ENCODE peak calls at places on chromosomes 6 and 20, in eight cellular contexts. E is Caco-2; N is left lung; L is CD8-positive, alpha-beta T cell; B is IMR-90; Y is pancreas; Q is heart right ventricle; D is mammary epithelial cell. T is an unnamed sample. For H3K4me1, the result is how much of the 10 kb centered on the place peaks cover.

GRCh38 chr6:33592595-33593413 is 12.7 kb upstream of the BAK1 start:
- DNase-seq in E (no peak), N (no peak), L (peak), B (no peak), Y (no peak), Q (no peak), D (no peak), T (peak)

GRCh38 chr6:34468378-34468892 is 2.6 kb downstream of the PACSIN1 start:
- DNase-seq in E (no peak), N (no peak), L (no peak), B (no peak), Y (no peak), Q (no peak), D (no peak), T (no peak)

GRCh38 chr6:80605165-80605989 is 498.9 kb downstream of the BCKDHB start:
- DNase-seq in E (no peak), N (no peak), L (no peak), B (peak), Y (no peak), Q (no peak), D (peak), T (no peak)

GRCh38 chr20:846894-847278 is 13.4 kb downstream of the FAM110A start:
- DNase-seq in E (no peak), N (no peak), L (peak), B (no peak), Y (no peak), Q (peak), D (no peak), T (peak)

GRCh38 chr6:170434821-170435155 is 118.3 kb downstream of the PSMB1 start:
- DNase-seq in E (no peak), N (no peak), L (no peak), B (no peak), Y (no peak), Q (no peak), D (no peak), T (no peak)

GRCh38 chr6:137286368-137286767 is 67.2 kb upstream of the IFNGR1 start:
- DNase-seq in E (no peak), N (no peak), L (no peak), B (no peak), Y (no peak), Q (no peak), D (no peak), T (no peak)

GRCh38 chr20:25058797-25059486 is 1.0 kb upstream of the ACSS1 start:
- DNase-seq in E (no peak), N (peak), L (no peak), B (peak), Y (no peak), Q (no peak), D (no peak), T (peak)

GRCh38 chr6:56399672-56400263 is 152.4 kb upstream of the COL21A1 start:
- DNase-seq in E (peak), N (no peak), L (no peak), B (no peak), Y (peak), Q (no peak), D (no peak), T (no peak)

GRCh38 chr6:42269553-42269952 is 51.9 kb upstream of the MRPS10 start:
- DNase-seq in E (no peak), N (no peak), L (peak), B (no peak), Y (no peak), Q (no peak), D (no peak), T (no peak)

GRCh38 chr20:17557675-17558006 is 12.2 kb upstream of the DSTN start:
- DNase-seq in E (no peak), N (no peak), L (no peak), B (peak), Y (no peak), Q (no peak), D (peak), T (no peak)

GRCh38 chr6:68776382-68776781 is 141.3 kb downstream of the ADGRB3 start:
- DNase-seq in E (no peak), N (no peak), L (no peak), B (no peak), Y (no peak), Q (no peak), D (no peak), T (no peak)

GRCh38 chr20:54019127-54019526 is 51.3 kb downstream of the BCAS1 start:
- DNase-seq in E (no peak), N (no peak), L (no peak), B (no peak), Y (no peak), Q (no peak), D (no peak), T (no peak)

DNA sequence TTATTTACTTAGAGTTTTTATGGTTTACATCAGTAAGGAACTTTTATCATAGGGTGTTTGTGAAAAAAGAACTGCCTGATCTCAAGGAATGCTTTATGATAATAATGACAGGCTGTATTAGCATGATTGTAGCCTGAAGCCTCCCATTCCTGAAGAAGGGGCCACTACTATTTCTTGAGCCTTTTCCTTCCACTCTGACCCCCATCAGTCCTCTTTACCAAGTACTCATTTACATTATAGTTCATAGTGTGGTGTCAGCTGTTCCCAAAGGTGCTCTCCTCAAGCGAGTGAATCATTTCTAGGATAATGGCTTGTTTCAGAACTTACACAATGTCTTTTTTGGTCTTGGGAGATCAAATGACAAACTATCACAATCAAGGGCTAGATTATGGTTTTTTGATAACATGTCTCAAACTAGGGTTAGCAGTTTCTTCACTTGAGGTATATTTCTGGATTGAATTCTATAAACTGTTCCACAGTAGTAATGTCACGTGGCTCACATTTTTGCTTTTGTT is 283.6 kb downstream of the CDKAL1 start:
- DNase-seq in E (no peak), N (no peak), L (no peak), B (peak), Y (no peak), Q (no peak), D (peak), T (no peak)
- H3K4me1 ChIP-seq in E (under half), N (under half), L (under half), B (under half), Y (under half), Q (under half), D (under half), T (under half)

GRCh38 chr6:161917645-161918044 is 643.8 kb upstream of the AGPAT4 start:
- DNase-seq in E (no peak), N (no peak), L (no peak), B (no peak), Y (no peak), Q (no peak), D (no peak), T (no peak)
- TF ChIP-seq CTCF in E (no peak), N (no peak), L (no peak), B (no peak), Y (no peak), Q (no peak), D (no peak), T (no peak)

GRCh38 chr20:57564951-57565642 is 4.2 kb downstream of the PCK1 start:
- DNase-seq in E (no peak), N (no peak), L (no peak), B (no peak), Y (no peak), Q (no peak), D (no peak), T (no peak)
- H3K4me3 ChIP-seq in E (no peak), N (no peak), L (no peak), B (no peak), Y (no peak), Q (no peak), D (no peak), T (no peak)

GRCh38 chr6:154653385-154653784 is 79.8 kb upstream of the SCAF8 start:
- DNase-seq in E (no peak), N (no peak), L (no peak), B (no peak), Y (no peak), Q (no peak), D (peak), T (no peak)
- H3K4me1 ChIP-seq in E (under half), N (under half), L (under half), B (under half), Y (under half), Q (under half), D (under half), T (under half)

T was measured in upper lobe of right lung.